ENCODE peak calls at places on chromosomes 4 and X, in eight cellular contexts. P, B, Y, X, N, L, I and Q are unnamed samples.

GRCh38 chr4:114217150-114217817 is 237.8 kb upstream of the ARSJ start:
- DNase-seq in P (no peak), B (no peak), Y (no peak), X (no peak), N (no peak), L (no peak), I (no peak), Q (no peak)

GRCh38 chr4:61273237-61273636 is 73.1 kb downstream of the ADGRL3 start:
- DNase-seq in P (no peak), B (no peak), Y (no peak), X (no peak), N (no peak), L (no peak), I (no peak), Q (no peak)

GRCh38 chr4:185888676-185889075 is 76.7 kb upstream of the SORBS2 start:
- DNase-seq in P (no peak), B (no peak), Y (no peak), X (no peak), N (no peak), L (no peak), I (no peak), Q (no peak)

GRCh38 chr4:183738081-183738673 is 79.1 kb downstream of the TRAPPC11 start:
- DNase-seq in P (no peak), B (no peak), Y (no peak), X (no peak), N (peak; percentile 24), L (no peak), I (no peak), Q (no peak)

GRCh38 chrX:30887721-30888120 is 1.3 kb downstream of the TAB3 start:
- DNase-seq in P (no peak), B (no peak), Y (no peak), X (no peak), N (no peak), L (no peak), I (no peak), Q (no peak)

GRCh38 chr4:158003212-158003611 is 169.6 kb downstream of the GASK1B start:
- DNase-seq in P (no peak), B (no peak), Y (no peak), X (no peak), N (no peak), L (no peak), I (no peak), Q (no peak)

GRCh38 chr4:40316782-40317635 is 18.1 kb upstream of the CHRNA9 start:
- DNase-seq in P (no peak), B (peak; percentile 65), Y (peak; percentile 73), X (no peak), N (peak; percentile 78), L (peak; percentile 43), I (no peak), Q (no peak)

GRCh38 chr4:26459756-26460530 is 30.3 kb downstream of the CCKAR start:
- DNase-seq in P (no peak), B (no peak), Y (no peak), X (no peak), N (no peak), L (no peak), I (no peak), Q (no peak)

GRCh38 chr4:182205293-182205692 is 37.9 kb upstream of the TENM3 start:
- DNase-seq in P (no peak), B (no peak), Y (no peak), X (no peak), N (no peak), L (no peak), I (no peak), Q (peak; percentile 47)

GRCh38 chr4:183388021-183388420 is 56.4 kb upstream of the CDKN2AIP start:
- DNase-seq in P (no peak), B (no peak), Y (no peak), X (no peak), N (no peak), L (no peak), I (no peak), Q (no peak)

GRCh38 chr4:71498624-71499023 is 159.8 kb downstream of the SLC4A4 start:
- DNase-seq in P (no peak), B (no peak), Y (no peak), X (no peak), N (no peak), L (no peak), I (no peak), Q (no peak)

GRCh38 chr4:71495454-71495853 is 156.6 kb downstream of the SLC4A4 start:
- DNase-seq in P (no peak), B (no peak), Y (no peak), X (no peak), N (no peak), L (no peak), I (no peak), Q (no peak)

GRCh38 chr4:71498002-71498401 is 159.2 kb downstream of the SLC4A4 start:
- DNase-seq in P (no peak), B (no peak), Y (no peak), X (no peak), N (no peak), L (no peak), I (no peak), Q (no peak)

GRCh38 chr4:71494539-71494938 is 155.7 kb downstream of the SLC4A4 start:
- DNase-seq in P (no peak), B (no peak), Y (no peak), X (no peak), N (no peak), L (no peak), I (no peak), Q (no peak)

DNA sequence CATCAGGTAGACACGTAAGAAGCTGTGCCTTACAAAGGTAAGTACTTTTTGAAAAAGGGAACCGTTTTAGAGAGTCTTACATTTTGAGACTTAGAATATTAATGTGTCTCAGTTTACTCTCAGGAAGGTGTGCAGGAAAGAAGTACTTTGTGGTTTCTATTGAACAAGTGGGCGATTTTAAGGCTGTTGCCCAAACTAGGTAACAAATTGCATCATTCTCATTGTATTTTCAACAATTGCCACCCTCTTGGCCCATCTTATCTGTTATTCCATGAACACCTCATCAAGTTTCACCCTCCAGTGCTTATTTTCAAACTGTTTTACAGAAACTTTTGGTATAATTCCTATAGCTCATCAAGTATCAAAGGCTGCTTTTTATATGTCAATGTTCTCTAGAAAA is 158.3 kb downstream of the SLC4A4 start:
- DNase-seq in P (no peak), B (no peak), Y (no peak), X (no peak), N (no peak), L (no peak), I (no peak), Q (no peak)
- TF ChIP-seq EP300 in P (no peak), B (no peak), Y (no peak), X (no peak), N (no peak), L (no peak), I (no peak), Q (no peak)

GRCh38 chr4:153520227-153520626 is 54.1 kb downstream of the TMEM131L start:
- DNase-seq in P (no peak), B (no peak), Y (no peak), X (no peak), N (no peak), L (no peak), I (no peak), Q (no peak)

GRCh38 chr4:153521995-153522799 is 56.0 kb downstream of the TMEM131L start:
- DNase-seq in P (no peak), B (no peak), Y (no peak), X (no peak), N (peak; percentile 71), L (no peak), I (no peak), Q (no peak)

GRCh38 chr4:153519677-153520076 is 53.5 kb downstream of the TMEM131L start:
- DNase-seq in P (no peak), B (no peak), Y (no peak), X (no peak), N (no peak), L (no peak), I (no peak), Q (no peak)

GRCh38 chr4:153521467-153521866 is 55.3 kb downstream of the TMEM131L start:
- DNase-seq in P (no peak), B (no peak), Y (no peak), X (no peak), N (peak; percentile 57), L (no peak), I (no peak), Q (no peak)

DNA sequence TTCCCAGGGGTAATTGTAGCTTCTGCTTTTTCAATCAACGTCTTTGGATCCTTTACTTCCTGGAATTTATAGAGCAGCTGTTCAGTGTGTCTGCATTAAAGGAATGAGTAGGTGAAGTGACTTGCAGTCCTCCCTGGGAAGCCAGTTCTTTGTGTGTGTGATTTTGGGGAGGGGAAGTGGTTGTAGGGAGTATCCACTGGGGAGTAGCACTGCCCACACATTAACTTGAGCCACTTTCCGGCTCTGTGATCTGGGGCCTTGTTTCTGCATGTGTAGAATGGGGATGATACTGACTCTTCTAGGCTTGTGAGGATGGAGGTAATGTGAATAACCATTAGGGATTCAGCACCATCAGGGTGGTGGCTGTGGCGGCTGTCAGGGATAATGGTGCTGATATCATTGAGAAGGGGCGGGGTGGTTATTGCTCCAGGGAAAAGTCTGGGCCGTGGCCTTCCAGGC is 54.7 kb downstream of the TMEM131L start:
- DNase-seq in P (no peak), B (no peak), Y (no peak), X (no peak), N (peak; percentile 76), L (no peak), I (no peak), Q (no peak)
- H3K4me1 ChIP-seq in P (peaks cover 22% of the 10 kb centered on the region), B (peaks cover 32% of the 10 kb centered on the region), Y (peaks cover 26% of the 10 kb centered on the region), X (peaks cover 10% of the 10 kb centered on the region), N (peaks cover 76% of the 10 kb centered on the region), L (peaks cover 9% of the 10 kb centered on the region), I (no peaks in the 10 kb centered on the region), Q (peaks cover 71% of the 10 kb centered on the region)

DNA sequence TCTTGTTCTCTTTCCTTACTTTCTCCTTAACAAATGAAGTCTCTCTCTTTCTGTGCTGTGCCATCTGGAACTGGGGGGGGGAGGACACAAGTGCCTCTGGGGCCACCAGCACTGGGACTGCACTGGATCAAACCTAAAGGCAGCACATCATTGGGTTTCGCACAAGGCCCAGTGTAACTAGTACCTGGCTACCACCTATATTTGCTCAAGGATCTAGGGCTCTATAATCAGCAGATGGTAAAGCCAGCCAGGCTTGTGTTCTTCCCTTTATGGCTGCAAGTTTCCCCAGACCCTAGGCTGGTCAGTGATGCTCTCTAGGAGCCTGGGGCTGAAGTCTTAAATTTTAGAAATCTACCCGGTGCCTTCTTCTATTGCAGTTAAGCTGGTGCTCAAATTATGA is 40.1 kb downstream of the RTL3 start:
- DNase-seq in P (no peak), B (peak; percentile 10), Y (no peak), X (no peak), N (no peak), L (no peak), I (no peak), Q (no peak)
- TF ChIP-seq POLR2A in P (no peak), B (no peak), Y (no peak), X (no peak), N (no peak), L (no peak), I (no peak), Q (no peak)

DNA sequence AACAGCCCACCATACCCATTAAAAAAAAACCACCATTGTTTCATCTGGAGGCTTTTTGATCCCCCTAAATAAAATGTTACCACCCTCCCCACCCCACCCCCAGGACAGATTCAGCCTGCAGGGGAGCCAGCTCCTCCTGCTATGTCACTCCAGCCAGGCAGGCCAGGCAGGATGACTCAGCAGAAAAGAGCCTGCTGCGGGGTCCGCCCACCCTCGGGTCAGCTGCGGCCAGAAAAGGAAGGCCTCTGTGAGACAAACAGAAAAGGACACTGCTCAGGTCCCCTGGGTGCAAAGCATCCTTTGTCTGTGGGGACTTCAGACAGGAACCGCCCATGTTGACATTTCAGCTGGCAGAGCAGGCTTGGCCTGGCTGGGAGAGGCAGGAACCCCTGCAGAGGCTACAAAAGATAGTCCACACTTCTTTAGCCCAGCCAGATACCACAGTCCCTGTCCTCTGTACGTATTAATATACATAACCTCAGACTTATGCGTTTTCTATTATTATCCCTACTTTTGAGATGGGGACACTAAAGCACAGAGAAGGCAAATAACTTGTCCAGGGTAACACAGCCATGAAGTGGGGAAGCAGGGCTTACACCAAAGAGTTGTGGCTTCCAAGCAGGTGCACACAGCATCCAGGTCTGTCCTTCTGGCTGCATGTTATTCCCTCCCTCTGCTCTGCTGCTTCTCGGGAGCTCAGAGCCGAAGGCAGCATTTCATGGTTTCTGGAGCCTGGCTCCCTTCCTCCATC is 147.7 kb downstream of the CPEB2 start:
- DNase-seq in P (peak; percentile 89), B (peak; percentile 46), Y (peak; percentile 90), X (peak; percentile 43), N (peak; percentile 19), L (no peak), I (peak; percentile 66), Q (peak; percentile 93)
- TF ChIP-seq EP300 in P (no peak), B (no peak), Y (no peak), X (peak; percentile 57), N (no peak), L (no peak), I (peak; percentile 61), Q (no peak)